ENCODE peak calls at places on chromosomes 3 and 15, in four cellular contexts. Q, V, K and R are unnamed samples.

GRCh38 chr15:42804739-42805138 is 67.8 kb upstream of the CDAN1 start:
- DNase-seq in Q (no peak), K (no peak), V (no peak), R (no peak)

GRCh38 chr3:14481018-14481645 is 59.0 kb downstream of the GRIP2 start:
- DNase-seq in K (no peak), Q (no peak), V (no peak), R (no peak)

GRCh38 chr3:23981136-23981535 is 36.0 kb downstream of the NR1D2 start:
- DNase-seq in K (peak; percentile 23), V (no peak), Q (peak; percentile 24), R (no peak)

GRCh38 chr15:67176195-67176971 is 78.1 kb downstream of the AAGAB start:
- DNase-seq in V (peak; percentile 60), K (no peak), Q (no peak), R (peak; percentile 76)

GRCh38 chr3:158152186-158152585 is 42.3 kb downstream of the RSRC1 start:
- DNase-seq in V (no peak), Q (no peak), K (no peak), R (no peak)

GRCh38 chr3:120706950-120707349 is 24.9 kb upstream of the HGD start:
- DNase-seq in Q (no peak), V (no peak), K (no peak), R (no peak)

GRCh38 chr3:182438398-182438797 is 354.9 kb upstream of the ATP11B start:
- DNase-seq in K (no peak), V (no peak), Q (no peak), R (no peak)

GRCh38 chr15:31391687-31392671 is 65.3 kb downstream of the KLF13 start:
- DNase-seq in V (peak; percentile 75), K (peak; percentile 87), Q (peak; percentile 70), R (peak; percentile 86)

GRCh38 chr15:100631831-100632230 is 29.4 kb downstream of the ASB7 start:
- DNase-seq in K (no peak), Q (no peak), V (no peak), R (no peak)

GRCh38 chr15:57496946-57497944 is 94.5 kb upstream of the MYZAP start:
- DNase-seq in Q (no peak), K (peak; percentile 43), V (peak; percentile 91), R (peak; percentile 64)

GRCh38 chr3:115518100-115518852 is 105.0 kb upstream of the GAP43 start:
- DNase-seq in Q (peak; percentile 66), K (peak; percentile 87), V (no peak), R (peak; percentile 60)

GRCh38 chr3:120029749-120030148 is 64.5 kb downstream of the GSK3B start:
- DNase-seq in V (no peak), K (no peak), Q (no peak), R (no peak)

GRCh38 chr15:60091150-60091549 is 87.0 kb downstream of the FOXB1 start:
- DNase-seq in K (no peak), V (no peak), Q (no peak), R (no peak)

GRCh38 chr3:29949131-29949530 is 657.3 kb upstream of the TGFBR2 start:
- DNase-seq in V (no peak), Q (no peak), K (no peak), R (no peak)

GRCh38 chr15:63094495-63094931 is 27.1 kb upstream of the LACTB start:
- DNase-seq in V (no peak), Q (no peak), K (no peak), R (no peak)

GRCh38 chr3:55511895-55512585 is 24.9 kb upstream of the WNT5A start:
- DNase-seq in V (no peak), Q (no peak), K (no peak), R (no peak)

GRCh38 chr3:105365536-105366301 is 990 bp upstream of the ALCAM start:
- DNase-seq in V (no peak), K (no peak), Q (no peak), R (peak; percentile 66)

GRCh38 chr3:61663728-61664492 is 102.5 kb downstream of the PTPRG start:
- DNase-seq in Q (no peak), V (no peak), K (no peak), R (peak; percentile 83)

GRCh38 chr3:184645304-184645703 is 66.6 kb downstream of the MAGEF1 start:
- DNase-seq in V (peak; percentile 9), Q (no peak), K (no peak), R (peak; percentile 71)

GRCh38 chr15:92882697-92883642 is 17.2 kb upstream of the CHD2 start:
- DNase-seq in K (no peak), V (no peak), Q (no peak), R (no peak)

GRCh38 chr3:126548556-126549466 is 9.9 kb downstream of the C3orf22 start:
- DNase-seq in Q (no peak), V (no peak), K (no peak), R (peak; percentile 75)

GRCh38 chr15:52206446-52206845 is 15.3 kb upstream of the GNB5 start:
- DNase-seq in Q (no peak), K (no peak), V (no peak), R (no peak)

GRCh38 chr3:17905996-17906395 is 163.6 kb upstream of the TBC1D5 start:
- DNase-seq in V (no peak), K (no peak), Q (no peak), R (no peak)

GRCh38 chr3:196143708-196144382 is 62.0 kb upstream of the TFRC start:
- DNase-seq in K (no peak), Q (no peak), V (no peak), R (no peak)

GRCh38 chr3:30622047-30622545 is 15.7 kb downstream of the TGFBR2 start:
- DNase-seq in V (no peak), Q (no peak), K (no peak), R (no peak)

GRCh38 chr15:77243146-77243545 is 172.2 kb upstream of the TSPAN3 start:
- DNase-seq in K (no peak), Q (no peak), V (no peak), R (no peak)

GRCh38 chr3:43259626-43260025 is 26.7 kb upstream of the SNRK start:
- DNase-seq in Q (no peak), V (no peak), K (no peak), R (no peak)

GRCh38 chr3:27686642-27687041 is 35.5 kb downstream of the EOMES start:
- DNase-seq in V (no peak), K (no peak), Q (no peak), R (no peak)

GRCh38 chr3:126146525-126147146 is 33.8 kb downstream of the ALDH1L1 start:
- DNase-seq in Q (no peak), K (peak; percentile 2), V (no peak), R (peak; percentile 28)

GRCh38 chr15:87577336-87577735 is 679.2 kb downstream of the NTRK3 start:
- DNase-seq in K (no peak), V (no peak), Q (no peak), R (no peak)
- H3K9me3 ChIP-seq in K (no peaks in the 10 kb centered on the region), V (no peaks in the 10 kb centered on the region), Q (no peaks in the 10 kb centered on the region), R (no peaks in the 10 kb centered on the region)

GRCh38 chr3:15645246-15645645 is 43.7 kb downstream of the BTD start:
- DNase-seq in V (no peak), Q (no peak), K (no peak), R (no peak)
- H3K4me1 ChIP-seq in V (no peaks in the 10 kb centered on the region), Q (peaks cover 33% of the 10 kb centered on the region), K (peaks cover 32% of the 10 kb centered on the region), R (no peaks in the 10 kb centered on the region)

DNA sequence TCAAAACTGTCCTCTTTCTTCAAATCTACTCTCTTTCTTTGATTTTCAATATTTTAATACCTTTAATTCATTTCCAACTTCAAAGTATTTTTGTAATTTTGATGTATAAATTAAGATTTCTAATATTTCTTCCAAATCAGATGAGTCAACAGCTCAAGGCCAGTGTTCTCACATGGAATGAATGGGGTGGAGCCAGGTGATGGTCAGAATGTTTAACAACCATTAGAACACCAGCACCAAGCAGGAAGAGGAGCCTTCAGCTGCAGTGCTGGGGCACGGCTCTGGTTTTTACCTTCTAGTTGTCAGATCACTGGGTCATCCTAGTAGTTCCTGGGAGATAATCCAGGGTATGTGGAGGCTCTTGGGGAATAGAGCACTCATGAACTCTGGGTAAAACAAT is 494.5 kb upstream of the PDZRN3 start:
- DNase-seq in Q (no peak), K (no peak), V (no peak), R (no peak)
- H3K9me3 ChIP-seq in Q (no peaks in the 10 kb centered on the region), K (no peaks in the 10 kb centered on the region), V (no peaks in the 10 kb centered on the region), R (peaks cover 6% of the 10 kb centered on the region)

GRCh38 chr3:16485024-16485992 is 28.2 kb downstream of the RFTN1 start:
- DNase-seq in Q (no peak), V (no peak), K (no peak), R (no peak)
- H3K4me1 ChIP-seq in Q (peaks cover 61% of the 10 kb centered on the region), V (no peaks in the 10 kb centered on the region), K (peaks cover 72% of the 10 kb centered on the region), R (peaks cover 4% of the 10 kb centered on the region)

DNA sequence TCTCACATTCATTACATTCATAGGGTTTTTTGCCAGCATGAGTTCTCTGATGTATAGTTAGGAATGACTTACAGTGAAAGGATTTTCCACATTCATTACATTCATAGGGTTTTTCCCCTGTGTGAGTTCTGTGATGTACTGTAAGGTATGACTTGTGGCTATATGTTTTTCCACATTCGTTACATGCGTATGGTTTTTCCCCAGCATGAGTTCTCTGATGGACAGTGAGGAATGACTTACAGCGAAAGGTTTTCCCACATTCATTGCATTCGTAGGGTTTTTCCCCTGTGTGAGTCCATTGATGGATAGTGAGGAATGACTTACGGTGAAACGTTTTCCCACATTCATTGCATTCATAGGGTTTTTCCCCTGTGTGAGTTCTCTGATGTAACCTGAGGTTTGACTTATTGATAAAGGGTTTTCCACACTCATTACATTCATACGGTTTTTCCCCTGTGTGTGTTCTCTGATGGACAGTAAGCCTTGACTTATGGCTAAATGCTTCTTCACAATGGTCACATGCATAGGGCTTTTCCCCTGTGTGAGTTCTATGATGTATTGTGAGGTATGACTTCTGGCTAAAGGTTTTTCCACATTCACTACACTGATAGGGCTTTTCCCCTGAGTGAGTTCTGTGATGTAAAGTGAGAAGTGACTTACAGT is 47.4 kb downstream of the ZNF717 start:
- DNase-seq in K (no peak), V (no peak), Q (no peak), R (no peak)
- H3K9me3 ChIP-seq in K (peaks cover 71% of the 10 kb centered on the region), V (no peaks in the 10 kb centered on the region), Q (peaks cover 88% of the 10 kb centered on the region), R (peaks cover 82% of the 10 kb centered on the region)

GRCh38 chr15:35748105-35748504 is 202.1 kb upstream of the DPH6 start:
- DNase-seq in K (no peak), Q (no peak), V (no peak), R (no peak)
- H3K4me1 ChIP-seq in K (peaks cover 12% of the 10 kb centered on the region), Q (peaks cover 9% of the 10 kb centered on the region), V (no peaks in the 10 kb centered on the region), R (no peaks in the 10 kb centered on the region)

DNA sequence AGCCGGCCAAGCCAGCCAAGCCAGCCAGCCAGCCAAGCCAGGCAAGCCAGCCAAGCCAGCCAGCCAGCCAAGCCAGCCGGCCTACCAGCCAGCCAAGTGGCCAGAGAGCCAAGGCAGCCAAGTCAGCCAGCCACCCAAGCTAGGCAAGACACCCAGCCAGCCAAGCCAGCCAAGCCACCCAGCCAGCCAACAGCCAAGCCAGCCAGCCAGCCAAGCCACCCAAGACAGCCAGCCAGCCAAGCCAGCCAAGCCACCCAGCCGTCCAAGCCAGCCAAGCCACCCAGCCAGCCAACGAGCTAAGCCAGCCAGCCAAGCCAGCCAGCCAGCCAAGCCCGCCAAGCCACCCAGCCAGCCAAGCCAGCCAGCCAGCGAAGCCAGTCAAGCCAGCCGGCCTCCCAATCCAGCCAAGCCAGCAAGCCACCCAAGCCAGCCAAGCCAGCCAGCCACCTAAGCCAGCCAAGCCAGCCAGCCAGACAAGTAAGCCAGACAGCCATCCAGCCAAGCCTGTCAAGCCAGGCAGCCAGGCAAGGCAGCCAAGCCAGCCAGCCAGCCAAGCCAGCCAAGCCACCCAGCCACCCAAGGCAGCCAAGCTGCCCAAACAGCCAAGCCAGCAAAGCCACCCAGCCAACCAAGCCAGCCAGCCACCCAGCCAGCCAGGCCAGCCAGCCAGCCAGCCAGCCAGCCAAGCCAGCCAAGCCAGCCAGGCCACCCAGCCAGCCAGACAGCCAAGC is 200.5 kb downstream of the GOLGA6L6 start:
- DNase-seq in Q (no peak), K (peak; percentile 74), V (peak; percentile 59), R (peak; percentile 86)
- H3K9me3 ChIP-seq in Q (peaks cover 5% of the 10 kb centered on the region), K (peaks cover 8% of the 10 kb centered on the region), V (no peaks in the 10 kb centered on the region), R (peaks cover 65% of the 10 kb centered on the region)